ENCODE peak calls at places on chromosomes 13 and 19, in eight cellular contexts. V, C, U, I, P, E, Y and R are unnamed samples.

GRCh38 chr19:54390942-54391577 is 24.2 kb upstream of the TTYH1 start:
- DNase-seq in V (peak; percentile 54), C (peak; percentile 80), U (peak; percentile 66), I (peak; percentile 80), P (peak; percentile 2), E (peak; percentile 71), Y (peak; percentile 7), R (no peak)

GRCh38 chr13:23828086-23828485 is 61.1 kb downstream of the MIPEP start:
- DNase-seq in V (no peak), C (no peak), U (no peak), I (no peak), P (no peak), E (no peak), Y (no peak), R (no peak)

GRCh38 chr13:74280795-74281490 is 146.7 kb upstream of the KLF12 start:
- DNase-seq in V (no peak), C (no peak), U (no peak), I (no peak), P (no peak), E (no peak), Y (no peak), R (no peak)

GRCh38 chr19:39264306-39265290 is 3.6 kb upstream of the IFNL2 start:
- DNase-seq in V (no peak), C (peak; percentile 18), U (peak; percentile 47), I (no peak), P (no peak), E (no peak), Y (no peak), R (peak; percentile 69)

GRCh38 chr13:101708115-101708514 is 255.6 kb downstream of the ITGBL1 start:
- DNase-seq in V (no peak), C (no peak), U (no peak), I (no peak), P (no peak), E (no peak), Y (no peak), R (no peak)

GRCh38 chr19:1408300-1409203 is 1.2 kb downstream of the DAZAP1 start:
- DNase-seq in V (peak; percentile 32), C (peak; percentile 60), U (peak; percentile 55), I (no peak), P (no peak), E (peak; percentile 64), Y (no peak), R (peak; percentile 90)

GRCh38 chr19:1172353-1173159 is 1.5 kb downstream of the SBNO2 start:
- DNase-seq in V (no peak), C (peak; percentile 88), U (peak; percentile 61), I (peak; percentile 54), P (no peak), E (no peak), Y (peak; percentile 64), R (peak; percentile 88)

GRCh38 chr19:30366282-30366681 is 5.9 kb upstream of the ZNF536 start:
- DNase-seq in V (no peak), C (no peak), U (no peak), I (no peak), P (no peak), E (no peak), Y (no peak), R (no peak)

GRCh38 chr13:113002206-113002821 is 33.3 kb downstream of the MCF2L start:
- DNase-seq in V (no peak), C (no peak), U (no peak), I (no peak), P (no peak), E (no peak), Y (no peak), R (no peak)

GRCh38 chr13:33262554-33262953 is 23.0 kb downstream of the STARD13 start:
- DNase-seq in V (no peak), C (no peak), U (no peak), I (no peak), P (no peak), E (no peak), Y (no peak), R (no peak)

GRCh38 chr13:89783221-89783755 is 1564.2 kb upstream of the MIR17HG start:
- DNase-seq in V (no peak), C (no peak), U (no peak), I (no peak), P (no peak), E (no peak), Y (no peak), R (peak; percentile 44)